ENCODE peak calls at places on chromosomes 3 and 15, in four cellular contexts. One of them, this sample, is unnamed.

GRCh38 chr3:73228425-73228824 is 167.0 kb downstream of the EBLN2 start:
- DNase-seq in IMR-90: no peak
- DNase-seq in ovary: no peak
- DNase-seq in tibial nerve: no peak
- DNase-seq in this sample: no peak

GRCh38 chr3:159766563-159767185 is 222.0 kb upstream of the IL12A start:
- DNase-seq in tibial nerve: no peak
- DNase-seq in ovary: no peak
- DNase-seq in IMR-90: peak
- DNase-seq in this sample: no peak

GRCh38 chr15:38307251-38307650 is 54.6 kb downstream of the SPRED1 start:
- DNase-seq in tibial nerve: no peak
- DNase-seq in IMR-90: no peak
- DNase-seq in ovary: no peak
- DNase-seq in this sample: no peak

GRCh38 chr15:35657679-35658201 is 111.8 kb upstream of the DPH6 start:
- DNase-seq in tibial nerve: no peak
- DNase-seq in IMR-90: peak
- DNase-seq in ovary: no peak
- DNase-seq in this sample: peak

GRCh38 chr15:92869977-92870644 is 30.0 kb upstream of the CHD2 start:
- DNase-seq in ovary: no peak
- DNase-seq in tibial nerve: no peak
- DNase-seq in IMR-90: peak
- DNase-seq in this sample: no peak

GRCh38 chr15:42549052-42549491 is 434 bp downstream of the HAUS2 start:
- DNase-seq in ovary: no peak
- DNase-seq in IMR-90: peak
- DNase-seq in tibial nerve: no peak
- DNase-seq in this sample: no peak

GRCh38 chr3:89533320-89533719 is 425.9 kb downstream of the EPHA3 start:
- DNase-seq in tibial nerve: no peak
- DNase-seq in ovary: no peak
- DNase-seq in IMR-90: no peak
- DNase-seq in this sample: no peak

GRCh38 chr3:44136421-44136820 is 105.3 kb upstream of the TOPAZ1 start:
- DNase-seq in ovary: no peak
- DNase-seq in tibial nerve: no peak
- DNase-seq in IMR-90: no peak
- DNase-seq in this sample: no peak

GRCh38 chr3:161265916-161266571 is 44.9 kb downstream of the NMD3 start:
- DNase-seq in tibial nerve: no peak
- DNase-seq in IMR-90: peak
- DNase-seq in ovary: no peak
- DNase-seq in this sample: no peak

GRCh38 chr3:20080956-20081554 is 40.8 kb downstream of the KAT2B start:
- DNase-seq in IMR-90: peak
- DNase-seq in ovary: no peak
- DNase-seq in tibial nerve: no peak
- DNase-seq in this sample: peak

GRCh38 chr3:77045686-77046085 is 5.8 kb downstream of the ROBO2 start:
- DNase-seq in tibial nerve: no peak
- DNase-seq in ovary: no peak
- DNase-seq in IMR-90: no peak
- DNase-seq in this sample: no peak

GRCh38 chr3:149964296-149964695 is 6.4 kb downstream of the PFN2 start:
- DNase-seq in tibial nerve: no peak
- DNase-seq in ovary: no peak
- DNase-seq in IMR-90: peak
- DNase-seq in this sample: no peak

GRCh38 chr15:67116742-67117141 is 51.3 kb downstream of the SMAD3 start:
- DNase-seq in IMR-90: peak
- DNase-seq in tibial nerve: no peak
- DNase-seq in ovary: no peak
- DNase-seq in this sample: no peak

GRCh38 chr3:49720383-49721164 is 1.1 kb upstream of the AMIGO3 start:
- DNase-seq in IMR-90: no peak
- DNase-seq in tibial nerve: no peak
- DNase-seq in ovary: no peak
- DNase-seq in this sample: no peak

GRCh38 chr3:6994081-6994668 is 133.3 kb downstream of the GRM7 start:
- DNase-seq in tibial nerve: no peak
- DNase-seq in IMR-90: no peak
- DNase-seq in ovary: no peak
- DNase-seq in this sample: no peak

GRCh38 chr3:154971771-154972326 is 108.3 kb upstream of the MME start:
- DNase-seq in tibial nerve: no peak
- DNase-seq in ovary: no peak
- DNase-seq in IMR-90: peak
- DNase-seq in this sample: no peak

GRCh38 chr15:73786518-73786917 is 33.4 kb upstream of the INSYN1 start:
- DNase-seq in IMR-90: no peak
- DNase-seq in tibial nerve: no peak
- DNase-seq in ovary: peak
- DNase-seq in this sample: no peak

GRCh38 chr3:188440563-188440962 is 286.6 kb downstream of the LPP start:
- DNase-seq in ovary: no peak
- DNase-seq in tibial nerve: no peak
- DNase-seq in IMR-90: no peak
- DNase-seq in this sample: no peak

GRCh38 chr15:90099868-90100854 is 2.1 kb downstream of the IDH2 start:
- DNase-seq in ovary: peak
- DNase-seq in IMR-90: peak
- DNase-seq in tibial nerve: peak
- DNase-seq in this sample: no peak

GRCh38 chr3:50008931-50009330 is 69.0 kb downstream of the RBM6 start:
- DNase-seq in tibial nerve: no peak
- DNase-seq in ovary: no peak
- DNase-seq in IMR-90: peak
- DNase-seq in this sample: no peak

GRCh38 chr3:56896357-56896756 is 94.6 kb upstream of the ARHGEF3 start:
- DNase-seq in IMR-90: no peak
- DNase-seq in tibial nerve: no peak
- DNase-seq in ovary: no peak
- DNase-seq in this sample: no peak

GRCh38 chr15:81098884-81099601 is 35.0 kb upstream of the CFAP161 start:
- DNase-seq in tibial nerve: no peak
- DNase-seq in ovary: no peak
- DNase-seq in IMR-90: peak
- DNase-seq in this sample: no peak

GRCh38 chr3:103389356-103389755 is 954.5 kb downstream of the ZPLD1 start:
- DNase-seq in tibial nerve: no peak
- DNase-seq in IMR-90: no peak
- DNase-seq in ovary: no peak
- DNase-seq in this sample: no peak

GRCh38 chr15:75823860-75824613 is 19.2 kb upstream of the UBE2Q2 start:
- DNase-seq in IMR-90: no peak
- DNase-seq in tibial nerve: no peak
- DNase-seq in ovary: no peak
- DNase-seq in this sample: no peak

GRCh38 chr3:105867690-105868449 is 942 bp downstream of the CBLB start:
- DNase-seq in ovary: no peak
- DNase-seq in IMR-90: no peak
- DNase-seq in tibial nerve: no peak
- DNase-seq in this sample: no peak

GRCh38 chr15:58641660-58642059 is 107.8 kb downstream of the ADAM10 start:
- DNase-seq in tibial nerve: no peak
- DNase-seq in ovary: no peak
- DNase-seq in IMR-90: no peak
- DNase-seq in this sample: no peak

GRCh38 chr3:40719660-40720287 is 195.0 kb downstream of the ZNF621 start:
- DNase-seq in IMR-90: no peak
- DNase-seq in ovary: no peak
- DNase-seq in tibial nerve: no peak
- DNase-seq in this sample: no peak

DNA sequence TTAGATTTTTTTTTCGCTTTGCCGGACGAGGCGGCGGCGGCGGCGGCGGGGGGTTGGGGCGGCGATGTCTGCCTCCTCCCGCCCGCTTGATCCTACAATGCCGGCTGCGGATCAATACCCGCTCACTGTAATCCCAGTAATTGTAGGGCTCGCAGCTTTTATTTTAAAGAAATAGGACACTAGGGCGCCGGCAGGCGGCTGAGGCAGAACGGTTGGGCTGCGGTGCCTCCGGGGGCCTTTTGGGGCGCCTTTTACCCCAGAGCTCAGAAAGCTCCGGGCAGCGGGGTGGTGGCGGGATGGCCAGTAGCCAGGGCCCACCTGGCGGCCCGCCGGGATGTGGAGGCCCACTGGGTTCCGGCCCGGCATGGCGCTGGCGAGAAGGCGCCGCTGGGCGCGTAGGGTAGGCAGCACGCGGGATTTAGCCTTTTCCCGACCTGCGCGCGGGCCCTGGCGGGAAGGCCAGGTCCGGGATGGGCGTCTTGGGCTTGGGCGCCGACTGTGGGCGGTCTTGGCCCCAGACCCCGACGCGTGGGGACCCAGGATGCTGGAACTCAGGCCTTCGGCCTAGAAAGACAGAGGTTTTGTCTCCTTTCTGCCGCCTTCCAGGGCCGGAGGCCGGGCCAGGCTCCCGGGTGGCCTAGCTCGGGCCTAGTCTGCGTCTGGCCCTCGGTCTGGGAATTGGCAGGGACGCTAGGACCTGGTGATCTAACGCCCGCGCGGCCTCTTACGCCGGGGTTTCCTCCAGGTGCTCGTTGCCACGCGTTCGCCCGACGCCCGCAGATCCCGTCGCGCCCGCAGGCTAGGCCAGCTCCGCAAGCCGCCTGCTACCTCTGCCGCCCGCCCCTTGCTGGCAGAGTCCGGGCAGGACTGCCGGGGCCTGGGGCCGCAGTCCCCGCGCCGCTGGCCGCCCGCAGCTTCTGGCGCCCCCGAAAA is 15.5 kb upstream of the ONECUT1 start:
- DNase-seq in IMR-90: no peak
- DNase-seq in tibial nerve: no peak
- DNase-seq in ovary: no peak
- DNase-seq in this sample: peak
- H3K4me3 ChIP-seq in IMR-90: no peak
- H3K4me3 ChIP-seq in tibial nerve: peak
- H3K4me3 ChIP-seq in ovary: peak
- H3K4me3 ChIP-seq in this sample: no peak

GRCh38 chr3:119716998-119717397 is 14.2 kb downstream of the CFAP91 start:
- DNase-seq in ovary: peak
- DNase-seq in tibial nerve: no peak
- DNase-seq in IMR-90: no peak
- DNase-seq in this sample: no peak
- TF ChIP-seq CTCF in ovary: no peak
- TF ChIP-seq CTCF in tibial nerve: no peak
- TF ChIP-seq CTCF in IMR-90: no peak
- TF ChIP-seq CTCF in this sample: no peak

DNA sequence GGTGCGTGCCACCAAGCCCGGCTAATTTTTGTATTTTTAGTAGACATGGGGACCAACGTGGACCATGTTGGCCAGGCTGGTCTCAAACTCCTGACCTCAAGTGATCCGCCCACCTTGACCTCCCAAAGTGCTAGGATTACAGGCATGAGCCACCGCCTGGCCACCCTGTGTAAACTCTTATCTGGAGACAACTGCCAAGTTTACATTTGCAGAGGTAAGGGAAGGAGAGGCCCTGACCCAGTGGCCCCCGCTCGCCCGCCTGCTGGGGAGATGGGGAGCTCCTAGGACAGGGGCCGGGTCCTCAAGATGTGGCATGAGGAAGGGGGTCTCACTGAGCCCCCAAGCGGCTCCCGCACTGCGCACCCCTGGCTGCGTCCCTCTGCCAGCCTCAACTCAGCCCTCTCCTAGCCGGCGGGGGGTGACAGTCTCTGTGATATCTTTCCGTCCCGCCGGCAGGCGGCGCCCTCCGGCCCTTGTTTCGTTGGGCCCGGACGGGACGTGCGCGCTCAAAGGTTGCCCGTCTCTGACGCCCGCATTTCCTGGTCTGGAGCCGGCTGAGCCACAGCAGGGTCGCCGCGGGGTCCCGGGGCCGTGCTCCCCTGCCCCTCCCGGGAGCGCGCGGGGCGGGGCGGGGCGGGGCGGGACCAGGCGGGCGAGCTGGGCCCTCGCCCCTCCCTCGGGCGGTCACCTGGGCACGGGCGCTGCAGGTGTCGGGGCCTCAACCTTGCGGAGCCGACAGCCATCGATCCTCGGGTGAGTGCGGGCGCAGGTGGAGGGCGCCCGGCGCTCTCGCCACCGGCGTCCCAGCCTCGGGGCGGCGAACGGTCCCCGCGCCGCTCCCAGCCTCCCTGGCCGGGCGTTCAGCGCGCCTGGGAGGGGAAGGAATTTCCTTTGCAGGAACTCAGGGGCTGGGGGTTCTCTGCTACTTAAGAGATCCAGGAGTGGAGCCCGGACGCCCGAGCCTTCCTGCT is at the start of gene GPR160:
- DNase-seq in IMR-90: peak
- DNase-seq in tibial nerve: peak
- DNase-seq in ovary: peak
- DNase-seq in this sample: peak
- TF ChIP-seq POLR2A in IMR-90: no peak
- TF ChIP-seq POLR2A in tibial nerve: no peak
- TF ChIP-seq POLR2A in ovary: no peak
- TF ChIP-seq POLR2A in this sample: no peak

DNA sequence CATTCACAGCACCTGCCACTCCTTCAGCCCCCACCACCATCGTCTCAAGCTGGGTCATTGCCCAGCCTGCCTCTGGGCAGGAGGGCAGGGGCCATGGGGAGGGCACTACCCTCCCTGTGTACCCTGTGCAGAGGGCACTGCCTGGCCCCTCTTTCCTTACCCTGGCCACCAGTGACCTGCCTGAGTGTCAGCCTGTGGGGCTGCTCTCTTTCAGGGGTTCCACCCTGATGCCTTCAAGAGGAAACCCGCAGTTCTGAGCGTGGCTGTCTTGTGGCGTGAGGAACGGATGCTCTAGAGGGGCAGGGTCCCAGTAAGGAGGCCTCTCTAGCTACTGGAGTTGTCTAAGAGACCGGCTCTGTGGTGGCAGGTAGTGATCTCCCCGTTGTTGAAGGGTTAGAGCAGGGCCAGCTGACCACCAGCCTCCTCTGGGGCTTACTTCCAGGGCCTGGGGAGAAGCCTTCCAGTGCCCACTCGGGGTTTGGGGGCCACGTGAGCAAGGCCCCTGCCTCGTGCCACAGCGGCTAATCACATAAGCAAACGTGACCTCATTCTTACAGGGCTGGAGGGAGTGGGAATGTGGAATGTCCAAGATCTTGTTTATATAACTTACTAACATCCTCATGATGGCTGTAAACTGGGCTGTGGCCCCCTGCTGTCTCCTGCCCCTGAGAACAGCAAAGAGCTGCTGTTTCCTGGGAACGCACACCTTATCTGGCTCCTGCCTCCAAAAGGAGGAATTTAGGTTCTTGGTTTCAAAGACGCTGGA is 31.4 kb upstream of the SEC13 start:
- DNase-seq in ovary: no peak
- DNase-seq in IMR-90: peak
- DNase-seq in tibial nerve: no peak
- DNase-seq in this sample: no peak
- H3K4me3 ChIP-seq in ovary: no peak
- H3K4me3 ChIP-seq in IMR-90: no peak
- H3K4me3 ChIP-seq in tibial nerve: no peak
- H3K4me3 ChIP-seq in this sample: no peak

This sample was measured in lower leg skin.